ENCODE peak calls at places on chromosomes 16 and 17, in six cellular contexts. P is IMR-90, H is transverse colon, B is GM12878, A is ovary, S is A549. Q is an unnamed sample.

GRCh38 chr17:74149597-74150427 is 53.7 kb upstream of the RPL38 start:
- DNase-seq in P (no peak), H (no peak), B (no peak), A (no peak), S (no peak), Q (no peak)

GRCh38 chr17:1413281-1413791 is 13.3 kb upstream of the YWHAE start:
- DNase-seq in P (peak; percentile 86), H (peak; percentile 26), B (no peak), A (peak; percentile 22), S (no peak), Q (peak; percentile 74)

GRCh38 chr16:47043200-47043599 is 69.7 kb upstream of the DNAJA2 start:
- DNase-seq in P (no peak), H (no peak), B (no peak), A (no peak), S (no peak), Q (no peak)

GRCh38 chr17:27810902-27811557 is 10.7 kb upstream of the NOS2 start:
- DNase-seq in P (peak; percentile 58), H (no peak), B (no peak), A (no peak), S (no peak), Q (no peak)

GRCh38 chr16:72942021-72942420 is 105.9 kb downstream of the ZFHX3 start:
- DNase-seq in P (no peak), H (no peak), B (no peak), A (no peak), S (no peak), Q (no peak)

GRCh38 chr17:79919164-79919585 is 79.9 kb upstream of the CBX4 start:
- DNase-seq in P (no peak), H (peak; percentile 94), B (no peak), A (no peak), S (peak; percentile 81), Q (peak; percentile 96)

GRCh38 chr16:80803341-80804060 is 897 bp downstream of the CDYL2 start:
- DNase-seq in P (no peak), H (peak; percentile 26), B (no peak), A (no peak), S (no peak), Q (peak; percentile 43)

GRCh38 chr17:63685578-63685977 is 14.3 kb downstream of the LIMD2 start:
- DNase-seq in P (no peak), H (no peak), B (no peak), A (no peak), S (no peak), Q (no peak)

GRCh38 chr16:86635181-86635580 is 56.8 kb downstream of the FOXL1 start:
- DNase-seq in P (no peak), H (no peak), B (no peak), A (no peak), S (no peak), Q (no peak)

GRCh38 chr16:12801511-12802042 is 2.1 kb downstream of the CPPED1 start:
- DNase-seq in P (peak; percentile 56), H (peak; percentile 18), B (peak; percentile 73), A (peak; percentile 79), S (no peak), Q (peak; percentile 78)
- TF ChIP-seq POLR2A in P (no peak), H (no peak), B (no peak), A (peak; percentile 17), S (no peak), Q (no peak)

DNA sequence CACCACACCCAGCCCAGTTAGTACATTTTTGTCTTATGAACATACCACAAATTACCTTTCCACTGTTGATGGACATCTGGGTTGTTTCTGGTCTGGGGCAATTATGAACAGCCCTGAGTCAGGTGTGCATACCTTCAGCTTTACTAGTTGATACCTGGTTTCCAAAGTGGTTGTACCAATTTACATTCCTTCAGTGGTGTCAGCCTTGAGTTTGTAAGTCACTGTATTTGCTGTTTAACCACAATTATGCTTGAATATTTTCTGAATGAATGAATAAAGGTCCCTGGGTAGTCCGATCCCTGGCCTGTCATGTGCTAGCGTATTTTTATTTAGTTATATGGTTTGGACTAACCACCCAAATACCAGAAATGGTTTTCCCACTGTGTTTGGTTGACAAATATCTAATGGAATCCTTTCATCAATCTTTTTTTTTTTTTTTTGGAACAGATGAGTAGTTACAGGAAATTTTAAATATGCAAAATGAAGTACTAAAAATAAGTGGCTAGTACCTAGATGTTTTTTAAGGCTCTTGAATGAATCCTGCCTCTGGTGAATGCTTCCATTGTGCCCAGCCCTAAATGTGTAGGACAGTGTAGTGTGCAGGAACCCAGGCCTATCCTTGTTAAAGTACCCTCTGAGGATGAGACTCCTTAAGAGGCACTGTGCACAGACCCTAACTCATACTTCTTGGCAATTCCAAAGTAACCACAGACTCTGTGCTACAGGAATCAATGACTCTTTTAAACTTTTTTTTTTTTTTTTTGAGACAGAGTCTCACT is 3.7 kb downstream of the DUSP14 start:
- DNase-seq in P (peak; percentile 94), H (no peak), B (no peak), A (no peak), S (no peak), Q (no peak)
- H3K27ac ChIP-seq in P (peak overlapping the region; percentile 90), H (no peak overlapping the region), B (no peak overlapping the region), A (no peak overlapping the region), S (no peak overlapping the region), Q (no peak overlapping the region)

DNA sequence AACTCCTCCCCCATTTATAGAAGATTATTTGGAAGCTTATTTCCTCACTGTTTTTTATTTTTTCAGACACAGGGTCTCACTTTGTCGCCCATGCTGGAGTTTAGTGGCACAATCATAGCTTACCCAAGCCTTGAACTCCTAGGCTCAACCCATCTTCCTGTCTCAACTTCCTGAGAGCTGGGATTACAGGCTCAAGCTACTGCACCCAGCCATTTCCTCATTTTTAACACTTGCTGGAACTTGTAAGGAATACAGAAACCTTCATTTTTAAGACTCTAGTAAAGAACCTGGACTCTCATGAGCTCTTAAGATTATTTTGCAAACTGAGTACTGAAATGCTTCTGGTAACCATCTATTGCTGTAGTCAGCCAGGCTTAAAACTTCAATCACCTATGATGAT is 29.9 kb downstream of the KANSL1 start:
- DNase-seq in P (no peak), H (no peak), B (no peak), A (no peak), S (no peak), Q (no peak)
- H3K4me1 ChIP-seq in P (peaks cover 24% of the 10 kb centered on the region), H (peaks cover 46% of the 10 kb centered on the region), B (peaks cover 22% of the 10 kb centered on the region), A (peaks cover 27% of the 10 kb centered on the region), S (peaks cover 69% of the 10 kb centered on the region), Q (peaks cover 30% of the 10 kb centered on the region)

DNA sequence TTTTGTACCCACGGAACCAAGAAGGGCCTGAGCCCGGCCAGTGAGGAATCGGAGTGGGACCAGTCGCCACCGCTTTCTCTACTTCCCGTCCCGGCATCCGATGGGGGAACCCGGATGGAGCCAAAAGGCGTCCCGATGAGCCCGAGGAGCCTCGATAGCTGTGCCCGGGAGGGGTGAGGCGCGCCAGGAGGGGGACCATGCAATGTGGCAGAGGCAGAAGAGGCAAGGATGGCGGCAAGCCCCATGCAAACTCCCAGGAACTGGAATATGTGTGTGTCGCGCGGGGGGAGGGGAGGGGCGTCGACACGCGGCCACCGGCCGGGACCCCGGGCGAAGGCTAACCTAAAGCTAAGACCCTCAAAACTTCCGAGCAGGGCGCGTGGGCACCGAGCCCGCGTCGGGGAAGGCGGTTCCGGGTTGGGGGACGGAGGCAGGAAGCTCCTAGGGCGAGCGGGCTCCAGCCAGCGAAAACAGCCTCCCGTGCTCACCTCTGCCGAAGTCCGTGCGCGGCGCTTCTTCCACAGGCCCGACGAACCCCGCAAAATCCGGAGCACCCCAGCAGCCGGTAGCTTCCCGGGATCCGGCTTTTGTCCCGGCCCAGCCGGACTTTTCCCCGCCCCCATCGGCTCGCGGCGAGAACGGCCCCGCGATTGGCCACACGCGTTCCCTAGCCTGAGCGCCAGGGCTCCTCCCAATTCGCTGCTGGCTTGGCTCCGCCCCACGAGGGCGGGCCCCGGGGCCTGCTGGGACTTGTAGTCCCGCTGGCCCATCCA is at the start of gene ACLY:
- DNase-seq in P (peak; percentile 95), H (peak; percentile 98), B (no peak), A (peak; percentile 96), S (peak; percentile 98), Q (peak; percentile 97)
- TF ChIP-seq POLR2A in P (peak; percentile 96), H (peak; percentile 77), B (peak; percentile 87), A (peak; percentile 61), S (peak; percentile 97), Q (peak; percentile 41)

Q was measured in testis.